ENCODE peak calls at places on chromosomes 5 and 9, in nine cellular contexts. X is HL-60; U is glomerular endothelial cell; M is NCI-H748 treated with DMSO at 0.1 percent for 48 hours; V is stimulated activated naive CD8-positive, alpha-beta T cell treated with anti-CD3 and anti-CD28 coated beads, Interleukin-15, Interleukin-2, amounts not matched to agents 100 U/mL and 50 U/mL, for 24 hours; G is myocyte; O is NCI-H345; E is GM20000; S is GM18507. A is an unnamed sample.
A peak's percentile ranks its signal among the peaks of the same experiment; 100 is the strongest.

GRCh38 chr5:174190073-174190675 is 144.7 kb downstream of the NSG2 start:
- DNase-seq in U (no peak), O (no peak), X (no peak), E (no peak), V (no peak), S (no peak), M (peak; percentile 38), G (no peak), A (no peak)

GRCh38 chr5:154712518-154713437 is 42.4 kb upstream of the LARP1 start:
- DNase-seq in X (no peak), S (no peak), E (no peak), M (peak; percentile 34), G (peak; percentile 70), U (no peak), V (no peak), O (peak; percentile 88), A (no peak)

GRCh38 chr9:131657031-131657377 is 82.9 kb downstream of the RAPGEF1 start:
- DNase-seq in E (no peak), S (no peak), U (no peak), V (no peak), X (no peak), G (peak; percentile 52), O (no peak), M (no peak), A (no peak)

GRCh38 chr9:135410831-135411473 is 68.6 kb upstream of the PPP1R26 start:
- DNase-seq in X (no peak), E (no peak), O (no peak), G (no peak), S (no peak), V (no peak), U (no peak), M (no peak), A (no peak)

GRCh38 chr9:2336055-2336454 is 285.5 kb upstream of the VLDLR start:
- DNase-seq in E (no peak), X (no peak), S (no peak), U (no peak), G (peak; percentile 24), M (no peak), V (no peak), O (no peak), A (no peak)

GRCh38 chr9:18857334-18857733 is 175.7 kb downstream of the SAXO1 start:
- DNase-seq in G (no peak), S (no peak), V (no peak), X (no peak), O (no peak), M (no peak), U (no peak), E (no peak), A (no peak)

GRCh38 chr9:3281399-3281798 is 244.4 kb downstream of the RFX3 start:
- DNase-seq in G (no peak), U (no peak), E (no peak), S (peak; percentile 2), X (no peak), O (no peak), V (no peak), M (no peak), A (no peak)

GRCh38 chr5:135443329-135443960 is 3.7 kb downstream of the DCANP1 start:
- DNase-seq in E (no peak), O (peak; percentile 54), M (no peak), S (no peak), G (no peak), V (no peak), X (no peak), U (no peak), A (no peak)

GRCh38 chr5:120806132-120806531 is 342.0 kb downstream of the PRR16 start:
- DNase-seq in G (peak; percentile 11), E (no peak), V (no peak), O (no peak), U (no peak), S (no peak), M (no peak), X (no peak), A (no peak)

GRCh38 chr5:9507974-9508373 is 37.9 kb downstream of the SEMA5A start:
- DNase-seq in M (no peak), G (peak; percentile 92), V (no peak), X (no peak), U (no peak), E (no peak), S (no peak), O (no peak), A (no peak)

GRCh38 chr9:133876836-133877235 is 115.3 kb downstream of the VAV2 start:
- DNase-seq in V (no peak), S (no peak), G (no peak), U (no peak), E (no peak), O (no peak), X (no peak), M (peak; percentile 13), A (no peak)

GRCh38 chr5:139633295-139634027 is 14.7 kb upstream of the CXXC5 start:
- DNase-seq in G (peak; percentile 82), S (peak; percentile 48), E (peak; percentile 80), X (no peak), V (peak; percentile 73), O (peak; percentile 78), M (peak; percentile 76), U (peak; percentile 47), A (no peak)

GRCh38 chr9:123562844-123563346 is 206.9 kb downstream of the CRB2 start:
- DNase-seq in U (no peak), S (peak; percentile 17), V (peak; percentile 32), M (no peak), E (peak; percentile 34), X (peak; percentile 25), O (no peak), G (peak; percentile 71), A (no peak)

GRCh38 chr5:31416547-31416946 is 115.3 kb downstream of the DROSHA start:
- DNase-seq in M (no peak), V (no peak), O (no peak), U (no peak), X (no peak), S (no peak), G (no peak), E (no peak), A (no peak)

GRCh38 chr9:242461-243080 is 27.9 kb downstream of the DOCK8 start:
- DNase-seq in O (no peak), X (no peak), V (no peak), E (no peak), M (no peak), U (no peak), S (no peak), G (no peak), A (no peak)

GRCh38 chr5:122942164-122942914 is 94.2 kb downstream of the PPIC start:
- DNase-seq in X (no peak), U (no peak), E (no peak), G (peak; percentile 76), M (no peak), V (no peak), S (no peak), O (peak; percentile 37), A (no peak)

GRCh38 chr5:142131394-142131793 is 22.8 kb downstream of the NDFIP1 start:
- DNase-seq in E (no peak), U (no peak), V (no peak), M (no peak), X (no peak), S (no peak), O (no peak), G (no peak), A (no peak)

GRCh38 chr5:120367896-120368634 is 96.0 kb upstream of the PRR16 start:
- DNase-seq in E (no peak), V (no peak), G (no peak), M (no peak), O (no peak), U (no peak), X (no peak), S (no peak), A (no peak)

GRCh38 chr5:138180183-138180782 is 1.4 kb downstream of the KIF20A start:
- DNase-seq in U (peak; percentile 33), X (peak; percentile 44), S (peak; percentile 15), V (no peak), E (peak; percentile 58), M (peak; percentile 74), G (peak; percentile 55), O (peak; percentile 21), A (peak; percentile 56)

GRCh38 chr5:179346875-179347274 is 1.6 kb upstream of the ADAMTS2 start:
- DNase-seq in U (no peak), E (no peak), O (no peak), V (no peak), X (no peak), S (no peak), M (no peak), G (no peak), A (no peak)

GRCh38 chr9:137053944-137054931 is at the start of gene ENTPD2:
- DNase-seq in U (no peak), O (peak; percentile 89), S (no peak), G (no peak), M (no peak), E (peak; percentile 86), X (no peak), V (peak; percentile 48), A (no peak)

GRCh38 chr9:126151031-126151670 is 175.5 kb upstream of the MVB12B start:
- DNase-seq in O (peak; percentile 92), E (no peak), V (no peak), U (no peak), X (no peak), M (peak; percentile 94), S (no peak), G (no peak), A (no peak)

GRCh38 chr5:174410716-174411512 is 313.5 kb upstream of the MSX2 start:
- DNase-seq in V (no peak), G (no peak), X (no peak), S (no peak), E (no peak), O (no peak), M (peak; percentile 33), U (no peak), A (no peak)

GRCh38 chr9:69556707-69557106 is 115.5 kb downstream of the APBA1 start:
- DNase-seq in M (no peak), O (no peak), U (no peak), V (no peak), S (no peak), X (no peak), G (no peak), E (no peak), A (no peak)

GRCh38 chr9:98379572-98379971 is 124.1 kb upstream of the TBC1D2 start:
- DNase-seq in V (no peak), S (no peak), E (no peak), G (no peak), O (no peak), M (no peak), X (no peak), U (no peak), A (no peak)

GRCh38 chr9:83544002-83544698 is 5.9 kb upstream of the FRMD3 start:
- DNase-seq in X (peak; percentile 52), U (peak; percentile 50), V (no peak), E (peak; percentile 77), O (peak; percentile 40), S (peak; percentile 36), G (peak; percentile 67), M (peak; percentile 81), A (peak; percentile 68)

GRCh38 chr9:129596541-129597328 is 24.2 kb downstream of the C9orf50 start:
- DNase-seq in G (no peak), X (no peak), S (no peak), V (no peak), U (no peak), E (no peak), M (no peak), O (no peak), A (no peak)

GRCh38 chr5:90293931-90294330 is 115.6 kb downstream of the CETN3 start:
- DNase-seq in O (no peak), V (no peak), G (peak; percentile 17), X (no peak), M (no peak), E (no peak), U (peak; percentile 39), S (no peak), A (no peak)

A was measured in GF-D8.